ENCODE peak calls at places on chromosomes 16 and 17, in eight cellular contexts. W is astrocyte, R is SK-N-SH, I is GM23248, S is IMR-90, Q is fibroblast of lung, C is PC-3, Y is neural progenitor cell. T is an unnamed sample.

GRCh38 chr16:56357765-56358322 is 67.5 kb downstream of the AMFR start:
- DNase-seq in W (no peak), R (peak; percentile 21), I (no peak), S (no peak), Q (no peak), C (no peak), Y (peak; percentile 25), T (peak; percentile 65)

GRCh38 chr16:31181102-31181830 is 1.3 kb downstream of the FUS start:
- DNase-seq in W (no peak), R (no peak), I (peak; percentile 78), S (peak; percentile 44), Q (peak; percentile 29), C (peak; percentile 30), Y (peak; percentile 50), T (peak; percentile 58)

GRCh38 chr16:1922357-1922756 is 4.1 kb upstream of the HS3ST6 start:
- DNase-seq in W (no peak), R (no peak), I (no peak), S (no peak), Q (no peak), C (no peak), Y (no peak), T (no peak)

GRCh38 chr16:48901712-48902374 is 291.9 kb upstream of the N4BP1 start:
- DNase-seq in W (no peak), R (peak; percentile 41), I (no peak), S (no peak), Q (peak; percentile 0), C (peak; percentile 50), Y (peak; percentile 30), T (no peak)

GRCh38 chr17:31726980-31727427 is 132.0 kb downstream of the COPRS start:
- DNase-seq in W (peak; percentile 78), R (no peak), I (no peak), S (peak; percentile 81), Q (peak; percentile 38), C (peak; percentile 65), Y (no peak), T (no peak)

GRCh38 chr16:11315499-11315898 is 29.8 kb upstream of the RMI2 start:
- DNase-seq in W (peak; percentile 83), R (no peak), I (peak; percentile 9), S (peak; percentile 68), Q (peak; percentile 37), C (peak; percentile 12), Y (peak; percentile 94), T (no peak)

GRCh38 chr16:87459027-87459426 is 33.8 kb downstream of the ZCCHC14 start:
- DNase-seq in W (no peak), R (no peak), I (no peak), S (no peak), Q (no peak), C (no peak), Y (no peak), T (no peak)

GRCh38 chr16:4570086-4570485 is 13.9 kb downstream of the C16orf96 start:
- DNase-seq in W (no peak), R (no peak), I (no peak), S (no peak), Q (no peak), C (no peak), Y (no peak), T (no peak)

GRCh38 chr17:52157603-52158449 is 688 bp downstream of the CA10 start:
- DNase-seq in W (no peak), R (peak; percentile 64), I (no peak), S (no peak), Q (no peak), C (no peak), Y (peak; percentile 55), T (no peak)

GRCh38 chr17:71203953-71204352 is 916.9 kb upstream of the SOX9 start:
- DNase-seq in W (peak; percentile 29), R (no peak), I (peak; percentile 22), S (peak; percentile 33), Q (peak; percentile 16), C (peak; percentile 34), Y (no peak), T (no peak)

GRCh38 chr16:50371936-50372595 is 3.3 kb upstream of the BRD7 start:
- DNase-seq in W (no peak), R (peak; percentile 64), I (peak; percentile 55), S (no peak), Q (peak; percentile 21), C (no peak), Y (peak; percentile 66), T (no peak)

GRCh38 chr17:74413491-74413890 is 18.4 kb upstream of the GPRC5C start:
- DNase-seq in W (no peak), R (no peak), I (no peak), S (no peak), Q (no peak), C (no peak), Y (no peak), T (no peak)

GRCh38 chr17:34146440-34147043 is 108.5 kb upstream of the CCL2 start:
- DNase-seq in W (no peak), R (peak; percentile 64), I (no peak), S (no peak), Q (no peak), C (peak; percentile 30), Y (peak; percentile 77), T (peak; percentile 82)

GRCh38 chr17:73667184-73667959 is 23.1 kb upstream of the SDK2 start:
- DNase-seq in W (no peak), R (peak; percentile 42), I (no peak), S (no peak), Q (no peak), C (no peak), Y (no peak), T (no peak)

GRCh38 chr17:1002771-1003555 is 6.0 kb downstream of the TIMM22 start:
- DNase-seq in W (peak; percentile 67), R (no peak), I (peak; percentile 84), S (peak; percentile 89), Q (peak; percentile 86), C (no peak), Y (no peak), T (no peak)

GRCh38 chr16:69396187-69397061 is 10.6 kb upstream of the TERF2 start:
- DNase-seq in W (peak; percentile 83), R (peak; percentile 68), I (peak; percentile 97), S (peak; percentile 96), Q (peak; percentile 98), C (peak; percentile 83), Y (peak; percentile 92), T (peak; percentile 92)

GRCh38 chr17:10178789-10179075 is 19.7 kb downstream of the GAS7 start:
- DNase-seq in W (no peak), R (no peak), I (no peak), S (no peak), Q (no peak), C (no peak), Y (no peak), T (no peak)

GRCh38 chr17:4717791-4718190 is 7.4 kb downstream of the ARRB2 start:
- DNase-seq in W (no peak), R (no peak), I (no peak), S (no peak), Q (no peak), C (no peak), Y (no peak), T (no peak)

GRCh38 chr17:4719684-4720221 is 9.3 kb downstream of the ARRB2 start:
- DNase-seq in W (no peak), R (no peak), I (no peak), S (no peak), Q (no peak), C (no peak), Y (no peak), T (no peak)

GRCh38 chr17:4719146-4719545 is 8.7 kb downstream of the ARRB2 start:
- DNase-seq in W (no peak), R (no peak), I (no peak), S (no peak), Q (no peak), C (no peak), Y (no peak), T (no peak)

GRCh38 chr17:4716081-4716480 is 5.6 kb downstream of the ARRB2 start:
- DNase-seq in W (no peak), R (no peak), I (no peak), S (no peak), Q (no peak), C (no peak), Y (no peak), T (no peak)

DNA sequence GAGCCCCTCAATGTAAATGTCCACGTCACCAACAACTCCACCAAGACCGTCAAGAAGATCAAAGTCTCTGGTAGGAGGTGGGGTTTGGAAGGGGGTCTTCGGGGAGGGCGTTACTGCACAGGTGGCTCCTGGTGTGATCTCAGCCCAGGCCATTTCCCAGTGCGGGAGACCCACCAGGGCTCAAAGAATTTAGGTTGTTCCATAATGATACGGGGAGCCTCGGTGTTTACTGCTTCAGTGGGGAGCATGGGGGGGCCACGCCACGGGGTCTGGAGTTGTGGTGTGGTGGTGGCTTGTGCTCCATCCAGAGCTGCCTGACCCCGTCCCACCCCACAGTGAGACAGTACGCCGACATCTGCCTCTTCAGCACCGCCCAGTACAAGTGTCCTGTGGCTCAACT is 7.8 kb downstream of the ARRB2 start:
- DNase-seq in W (no peak), R (no peak), I (no peak), S (no peak), Q (no peak), C (no peak), Y (no peak), T (no peak)
- H3K36me3 ChIP-seq in W (no peaks in the 10 kb centered on the region), R (peaks cover 4% of the 10 kb centered on the region), I (no peaks in the 10 kb centered on the region), S (peaks cover 2% of the 10 kb centered on the region), Q (no peaks in the 10 kb centered on the region), C (no peaks in the 10 kb centered on the region), Y (no peaks in the 10 kb centered on the region), T (no peaks in the 10 kb centered on the region)

GRCh38 chr17:50900383-50900892 is 34.3 kb upstream of the TOB1 start:
- DNase-seq in W (no peak), R (no peak), I (no peak), S (no peak), Q (no peak), C (no peak), Y (no peak), T (no peak)
- H2AFZ ChIP-seq in W (peak overlapping the region; percentile 18), R (no peak overlapping the region), I (no peak overlapping the region), S (no peak overlapping the region), Q (no peak overlapping the region), C (no peak overlapping the region), Y (peak overlapping the region; percentile 35), T (no peak overlapping the region)

GRCh38 chr17:39626671-39627169 is at the start of gene PPP1R1B:
- DNase-seq in W (no peak), R (peak; percentile 71), I (peak; percentile 24), S (no peak), Q (no peak), C (no peak), Y (peak; percentile 52), T (no peak)

GRCh38 chr17:39623356-39623950 is 3.3 kb upstream of the PPP1R1B start:
- DNase-seq in W (no peak), R (peak; percentile 89), I (peak; percentile 74), S (peak; percentile 36), Q (peak; percentile 48), C (peak; percentile 77), Y (peak; percentile 78), T (peak; percentile 96)

GRCh38 chr17:39624313-39624712 is 2.4 kb upstream of the PPP1R1B start:
- DNase-seq in W (no peak), R (no peak), I (no peak), S (no peak), Q (no peak), C (no peak), Y (no peak), T (no peak)

GRCh38 chr17:39626171-39626670 is 531 bp upstream of the PPP1R1B start:
- DNase-seq in W (no peak), R (peak; percentile 43), I (no peak), S (no peak), Q (no peak), C (no peak), Y (no peak), T (no peak)

GRCh38 chr17:39625198-39625769 is 1.5 kb upstream of the PPP1R1B start:
- DNase-seq in W (no peak), R (no peak), I (no peak), S (no peak), Q (no peak), C (no peak), Y (no peak), T (no peak)
- H3K27me3 ChIP-seq in W (peaks cover 52% of the 10 kb centered on the region), R (peaks cover 36% of the 10 kb centered on the region), I (peaks cover 40% of the 10 kb centered on the region), S (peaks cover 66% of the 10 kb centered on the region), Q (peaks cover 52% of the 10 kb centered on the region), C (peaks cover 13% of the 10 kb centered on the region), Y (peaks cover 79% of the 10 kb centered on the region), T (no peaks in the 10 kb centered on the region)

GRCh38 chr16:84464116-84464515 is 40.3 kb downstream of the MEAK7 start:
- DNase-seq in W (no peak), R (no peak), I (no peak), S (no peak), Q (no peak), C (no peak), Y (no peak), T (no peak)
- H3K36me3 ChIP-seq in W (peaks cover 17% of the 10 kb centered on the region), R (peaks cover 19% of the 10 kb centered on the region), I (peaks cover 53% of the 10 kb centered on the region), S (peaks cover 37% of the 10 kb centered on the region), Q (peaks cover 19% of the 10 kb centered on the region), C (peaks cover 9% of the 10 kb centered on the region), Y (no peaks in the 10 kb centered on the region), T (peaks cover 5% of the 10 kb centered on the region)